ENCODE peak calls at places on chromosomes 7 and 10, in nine cellular contexts. C is cardiac muscle cell; J is tibial nerve; E is CD8-positive, alpha-beta T cell; A is lung; D is heart right ventricle; H is H9; X is fibroblast of lung; P is adrenal gland. I is an unnamed sample.

GRCh38 chr7:149878523-149878921 is 4.8 kb downstream of the ATP6V0E2 start:
- DNase-seq in C (no peak), J (no peak), E (no peak), A (no peak), D (no peak), H (peak; percentile 15), X (no peak), P (no peak), I (no peak)

GRCh38 chr10:71266147-71266917 is 52.7 kb upstream of the SLC29A3 start:
- DNase-seq in C (peak; percentile 93), J (no peak), E (no peak), A (peak; percentile 44), D (peak; percentile 63), H (no peak), X (peak; percentile 96), P (peak; percentile 84), I (no peak)

GRCh38 chr10:66398653-66399052 is 527.2 kb upstream of the LRRTM3 start:
- DNase-seq in C (no peak), J (no peak), E (no peak), A (no peak), D (no peak), H (no peak), X (no peak), P (no peak), I (no peak)

GRCh38 chr10:84510121-84510520 is 181.7 kb downstream of the CCSER2 start:
- DNase-seq in C (peak; percentile 8), J (no peak), E (no peak), A (no peak), D (no peak), H (no peak), X (peak; percentile 20), P (no peak), I (no peak)

GRCh38 chr7:30845426-30846135 is 66.1 kb upstream of the AQP1 start:
- DNase-seq in C (peak; percentile 57), J (peak; percentile 37), E (no peak), A (peak; percentile 83), D (peak; percentile 53), H (no peak), X (peak; percentile 22), P (peak; percentile 62), I (no peak)

GRCh38 chr10:72171175-72171630 is 44.6 kb upstream of the ANAPC16 start:
- DNase-seq in C (peak; percentile 81), J (no peak), E (no peak), A (peak; percentile 67), D (no peak), H (no peak), X (peak; percentile 77), P (peak; percentile 70), I (no peak)

GRCh38 chr10:17582015-17582414 is 35.2 kb downstream of the HACD1 start:
- DNase-seq in C (no peak), J (no peak), E (no peak), A (no peak), D (no peak), H (no peak), X (no peak), P (no peak), I (no peak)

GRCh38 chr7:158865462-158865922 is 9.1 kb downstream of the DYNC2I1 start:
- DNase-seq in C (no peak), J (no peak), E (no peak), A (no peak), D (no peak), H (no peak), X (no peak), P (peak; percentile 53), I (no peak)

GRCh38 chr10:70774810-70775678 is 10.1 kb downstream of the TBATA start:
- DNase-seq in C (no peak), J (no peak), E (no peak), A (no peak), D (no peak), H (no peak), X (no peak), P (peak; percentile 36), I (no peak)

GRCh38 chr10:37865957-37866671 is 8.7 kb upstream of the ZNF248 start:
- DNase-seq in C (no peak), J (no peak), E (no peak), A (no peak), D (no peak), H (no peak), X (no peak), P (no peak), I (no peak)

GRCh38 chr7:78039791-78040776 is 241.5 kb downstream of the PHTF2 start:
- DNase-seq in C (peak; percentile 20), J (no peak), E (peak; percentile 4), A (no peak), D (peak; percentile 59), H (peak; percentile 81), X (peak; percentile 11), P (peak; percentile 53), I (no peak)

DNA sequence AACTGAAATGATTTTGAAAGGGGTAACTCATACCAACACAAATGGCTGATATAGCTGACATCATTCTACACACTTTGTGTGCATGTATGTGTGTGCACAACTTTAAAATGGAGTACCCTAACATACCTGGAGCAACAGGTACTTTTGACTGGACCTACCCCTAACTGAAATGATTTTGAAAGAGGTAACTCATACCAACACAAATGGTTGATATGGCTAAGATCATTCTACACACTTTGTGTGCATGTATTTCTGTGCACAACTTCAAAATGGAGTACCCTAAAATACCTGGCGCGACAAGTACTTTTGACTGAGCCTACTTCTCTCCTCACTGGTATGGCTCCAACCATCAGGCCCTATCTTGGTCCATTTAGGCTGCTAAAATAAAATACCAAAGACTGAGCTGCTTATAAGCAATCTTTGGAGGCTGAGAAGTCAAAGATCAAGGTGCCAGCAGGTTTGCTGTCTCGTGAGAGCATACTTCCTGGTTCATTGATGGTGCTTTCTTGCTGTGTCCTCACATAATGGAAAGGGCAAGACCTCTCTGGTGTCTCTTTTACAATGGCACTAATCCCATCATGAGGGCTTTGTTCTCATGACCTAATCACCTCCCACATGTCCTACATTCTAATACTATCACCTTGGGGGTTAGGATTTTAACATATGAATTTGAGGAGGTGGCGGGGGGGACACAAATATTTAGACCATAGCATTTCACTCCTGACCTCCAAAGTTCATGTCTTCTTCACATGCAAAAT is 173.3 kb downstream of the CFTR start:
- DNase-seq in C (no peak), J (no peak), E (no peak), A (no peak), D (no peak), H (no peak), X (no peak), P (no peak), I (no peak)
- H3K4me1 ChIP-seq in C (no peaks in the 10 kb centered on the region), J (no peaks in the 10 kb centered on the region), E (no peaks in the 10 kb centered on the region), A (no peaks in the 10 kb centered on the region), D (no peaks in the 10 kb centered on the region), H (peaks cover 5% of the 10 kb centered on the region), X (no peaks in the 10 kb centered on the region), P (no peaks in the 10 kb centered on the region), I (no peaks in the 10 kb centered on the region)

GRCh38 chr7:55004579-55004978 is 14.2 kb upstream of the EGFR start:
- DNase-seq in C (no peak), J (no peak), E (no peak), A (no peak), D (no peak), H (no peak), X (no peak), P (no peak), I (no peak)
- H3K4me1 ChIP-seq in C (no peaks in the 10 kb centered on the region), J (no peaks in the 10 kb centered on the region), E (no peaks in the 10 kb centered on the region), A (no peaks in the 10 kb centered on the region), D (no peaks in the 10 kb centered on the region), H (no peaks in the 10 kb centered on the region), X (no peaks in the 10 kb centered on the region), P (no peaks in the 10 kb centered on the region), I (no peaks in the 10 kb centered on the region)

GRCh38 chr10:124329368-124329767 is 89.4 kb downstream of the OAT start:
- DNase-seq in C (no peak), J (no peak), E (no peak), A (no peak), D (no peak), H (no peak), X (no peak), P (peak; percentile 7), I (no peak)
- H3K4me1 ChIP-seq in C (no peaks in the 10 kb centered on the region), J (no peaks in the 10 kb centered on the region), E (no peaks in the 10 kb centered on the region), A (no peaks in the 10 kb centered on the region), D (no peaks in the 10 kb centered on the region), H (no peaks in the 10 kb centered on the region), X (no peaks in the 10 kb centered on the region), P (no peaks in the 10 kb centered on the region), I (no peaks in the 10 kb centered on the region)

DNA sequence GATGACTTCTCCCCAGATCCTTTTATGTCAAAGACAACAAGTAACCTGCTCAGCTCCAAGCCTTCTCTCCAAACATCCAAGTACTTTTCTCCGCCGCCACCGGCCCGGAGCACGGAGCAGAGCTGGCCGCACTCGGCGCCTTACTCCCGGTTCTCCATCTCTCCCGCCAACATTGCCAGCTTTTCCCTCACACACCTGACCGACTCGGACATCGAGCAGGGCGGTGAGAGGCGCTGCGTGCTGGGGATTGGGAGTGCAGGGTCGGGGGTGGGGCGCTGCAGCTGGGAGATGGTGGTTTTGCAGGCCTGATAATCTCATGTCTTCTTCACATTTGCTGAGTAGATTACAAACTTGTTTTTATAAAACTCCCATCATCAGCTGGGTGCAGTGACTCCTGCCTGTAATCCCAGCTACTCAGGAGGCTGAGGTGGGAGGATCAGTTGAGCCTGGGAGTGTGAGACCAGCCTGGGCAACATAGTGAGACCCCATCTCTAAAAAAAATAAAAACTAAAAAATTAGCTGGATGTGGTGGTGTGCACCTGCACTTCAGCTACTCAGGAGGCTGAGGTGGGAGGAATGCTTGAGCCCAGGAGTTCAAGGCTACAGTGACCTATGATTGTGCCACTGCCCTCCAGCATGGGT is 7.2 kb upstream of the BHLHA15 start:
- DNase-seq in C (no peak), J (no peak), E (no peak), A (no peak), D (no peak), H (no peak), X (no peak), P (no peak), I (no peak)
- H3K4me1 ChIP-seq in C (no peaks in the 10 kb centered on the region), J (no peaks in the 10 kb centered on the region), E (peaks cover 58% of the 10 kb centered on the region), A (peaks cover 3% of the 10 kb centered on the region), D (no peaks in the 10 kb centered on the region), H (no peaks in the 10 kb centered on the region), X (no peaks in the 10 kb centered on the region), P (no peaks in the 10 kb centered on the region), I (peaks cover 42% of the 10 kb centered on the region)

GRCh38 chr10:113064039-113064438 is 114.0 kb downstream of the TCF7L2 start:
- DNase-seq in C (no peak), J (no peak), E (no peak), A (no peak), D (no peak), H (no peak), X (no peak), P (peak; percentile 34), I (no peak)
- H3K4me1 ChIP-seq in C (peaks cover 61% of the 10 kb centered on the region), J (peaks cover 19% of the 10 kb centered on the region), E (peaks cover 15% of the 10 kb centered on the region), A (peaks cover 21% of the 10 kb centered on the region), D (peaks cover 20% of the 10 kb centered on the region), H (peaks cover 21% of the 10 kb centered on the region), X (peaks cover 14% of the 10 kb centered on the region), P (peaks cover 8% of the 10 kb centered on the region), I (no peaks in the 10 kb centered on the region)

I was measured in CD4-positive, CD25-positive, alpha-beta regulatory T cell.